ENCODE peak calls at places on chromosomes 3 and 15, in nine cellular contexts. E is transverse colon, F is spleen, B is GM12891, M is suprapubic skin, W is stomach, X is GM12892, Q is sigmoid colon, R is breast epithelium. A is an unnamed sample.

GRCh38 chr3:59245879-59246501 is 196.2 kb upstream of the CFAP20DC start:
- DNase-seq in E (no peak), F (no peak), B (no peak), M (no peak), W (no peak), X (no peak), Q (no peak), R (no peak), A (no peak)

GRCh38 chr3:186254676-186255665 is 107.1 kb downstream of the DGKG start:
- DNase-seq in E (peak), F (peak), B (peak), M (no peak), W (no peak), X (peak), Q (no peak), R (no peak), A (no peak)

GRCh38 chr3:11323827-11324226 is 51.6 kb downstream of the ATG7 start:
- DNase-seq in E (no peak), F (no peak), B (no peak), M (no peak), W (no peak), X (no peak), Q (no peak), R (no peak), A (no peak)

GRCh38 chr15:84979651-84980050 is 2.0 kb upstream of the PDE8A start:
- DNase-seq in E (peak), F (peak), B (no peak), M (no peak), W (no peak), X (no peak), Q (no peak), R (no peak), A (peak)

GRCh38 chr3:139629033-139629432 is 48.7 kb downstream of the NMNAT3 start:
- DNase-seq in E (peak), F (no peak), B (peak), M (no peak), W (no peak), X (peak), Q (no peak), R (no peak), A (no peak)

GRCh38 chr3:72384602-72385001 is 463.6 kb downstream of the SHQ1 start:
- DNase-seq in E (no peak), F (no peak), B (no peak), M (no peak), W (no peak), X (no peak), Q (no peak), R (no peak), A (no peak)

GRCh38 chr15:69292826-69293420 is 5.8 kb upstream of the PAQR5 start:
- DNase-seq in E (no peak), F (no peak), B (no peak), M (no peak), W (no peak), X (no peak), Q (no peak), R (no peak), A (no peak)

GRCh38 chr3:187698499-187699399 is 3.6 kb downstream of the RTP2 start:
- DNase-seq in E (no peak), F (no peak), B (no peak), M (no peak), W (no peak), X (no peak), Q (no peak), R (no peak), A (no peak)

GRCh38 chr15:43879386-43880355 is 52.9 kb downstream of the WDR76 start:
- DNase-seq in E (no peak), F (no peak), B (no peak), M (peak), W (no peak), X (no peak), Q (no peak), R (no peak), A (no peak)

GRCh38 chr15:74855857-74856256 is 12.9 kb upstream of the ULK3 start:
- DNase-seq in E (no peak), F (no peak), B (no peak), M (no peak), W (no peak), X (no peak), Q (no peak), R (no peak), A (no peak)

GRCh38 chr15:90674476-90674875 is 42.7 kb upstream of the BLM start:
- DNase-seq in E (no peak), F (no peak), B (no peak), M (no peak), W (no peak), X (no peak), Q (no peak), R (no peak), A (no peak)

GRCh38 chr3:63328386-63328785 is 50.3 kb downstream of the SYNPR start:
- DNase-seq in E (no peak), F (no peak), B (no peak), M (no peak), W (no peak), X (no peak), Q (no peak), R (no peak), A (no peak)

GRCh38 chr3:177069514-177070329 is 127.6 kb downstream of the TBL1XR1 start:
- DNase-seq in E (no peak), F (no peak), B (no peak), M (no peak), W (no peak), X (no peak), Q (no peak), R (no peak), A (no peak)

GRCh38 chr3:185469542-185469941 is 29.3 kb downstream of the TMEM41A start:
- DNase-seq in E (no peak), F (no peak), B (no peak), M (no peak), W (no peak), X (no peak), Q (no peak), R (no peak), A (no peak)

GRCh38 chr3:190014940-190015339 is 105.8 kb downstream of the P3H2 start:
- DNase-seq in E (no peak), F (no peak), B (no peak), M (no peak), W (no peak), X (no peak), Q (no peak), R (no peak), A (no peak)

GRCh38 chr15:92121047-92121446 is 267.5 kb downstream of the SLCO3A1 start:
- DNase-seq in E (no peak), F (no peak), B (no peak), M (no peak), W (no peak), X (no peak), Q (no peak), R (no peak), A (no peak)

GRCh38 chr3:180447156-180447555 is 154.8 kb upstream of the TTC14 start:
- DNase-seq in E (no peak), F (no peak), B (no peak), M (no peak), W (no peak), X (no peak), Q (no peak), R (no peak), A (no peak)

GRCh38 chr3:20080956-20081554 is 40.8 kb downstream of the KAT2B start:
- DNase-seq in E (peak), F (peak), B (no peak), M (peak), W (peak), X (no peak), Q (peak), R (peak), A (peak)

GRCh38 chr3:60579734-60580133 is 671.5 kb downstream of the FHIT start:
- DNase-seq in E (no peak), F (no peak), B (no peak), M (no peak), W (no peak), X (no peak), Q (no peak), R (no peak), A (no peak)

GRCh38 chr3:138348107-138348949 is at the start of gene MRAS:
- DNase-seq in E (peak), F (peak), B (peak), M (peak), W (peak), X (no peak), Q (peak), R (peak), A (peak)

GRCh38 chr15:59892995-59893394 is 111.1 kb upstream of the FOXB1 start:
- DNase-seq in E (no peak), F (no peak), B (no peak), M (no peak), W (no peak), X (no peak), Q (no peak), R (no peak), A (no peak)

GRCh38 chr15:96356494-96357455 is 26.3 kb downstream of the NR2F2 start:
- DNase-seq in E (peak), F (peak), B (peak), M (no peak), W (peak), X (peak), Q (peak), R (no peak), A (peak)

GRCh38 chr15:79371581-79371980 is 60.6 kb upstream of the MINAR1 start:
- DNase-seq in E (no peak), F (no peak), B (no peak), M (no peak), W (no peak), X (no peak), Q (no peak), R (no peak), A (no peak)

GRCh38 chr3:63709576-63709975 is 57.1 kb downstream of the SNTN start:
- DNase-seq in E (no peak), F (no peak), B (no peak), M (no peak), W (no peak), X (no peak), Q (no peak), R (no peak), A (no peak)

GRCh38 chr15:88658972-88659931 is 20.4 kb downstream of the ISG20 start:
- DNase-seq in E (no peak), F (peak), B (no peak), M (peak), W (peak), X (no peak), Q (peak), R (peak), A (no peak)

GRCh38 chr3:100706365-100706764 is 2.9 kb upstream of the TFG start:
- DNase-seq in E (no peak), F (no peak), B (no peak), M (no peak), W (no peak), X (no peak), Q (no peak), R (no peak), A (no peak)

GRCh38 chr3:100709840-100710235 is 544 bp downstream of the TFG start:
- DNase-seq in E (peak), F (peak), B (no peak), M (no peak), W (no peak), X (peak), Q (peak), R (no peak), A (peak)

GRCh38 chr3:100710355-100711198 is 1.3 kb downstream of the TFG start:
- DNase-seq in E (peak), F (no peak), B (peak), M (no peak), W (peak), X (peak), Q (no peak), R (no peak), A (no peak)

GRCh38 chr3:100708644-100708988 is 678 bp upstream of the TFG start:
- DNase-seq in E (no peak), F (no peak), B (no peak), M (no peak), W (no peak), X (no peak), Q (no peak), R (no peak), A (no peak)

GRCh38 chr3:100708989-100709839 is at the start of gene TFG:
- DNase-seq in E (peak), F (peak), B (peak), M (peak), W (peak), X (peak), Q (peak), R (peak), A (peak)
- TF ChIP-seq POLR2A in E (peak), F (peak), B (peak), M (peak), W (no peak), X (peak), Q (peak), R (peak), A (peak)

DNA sequence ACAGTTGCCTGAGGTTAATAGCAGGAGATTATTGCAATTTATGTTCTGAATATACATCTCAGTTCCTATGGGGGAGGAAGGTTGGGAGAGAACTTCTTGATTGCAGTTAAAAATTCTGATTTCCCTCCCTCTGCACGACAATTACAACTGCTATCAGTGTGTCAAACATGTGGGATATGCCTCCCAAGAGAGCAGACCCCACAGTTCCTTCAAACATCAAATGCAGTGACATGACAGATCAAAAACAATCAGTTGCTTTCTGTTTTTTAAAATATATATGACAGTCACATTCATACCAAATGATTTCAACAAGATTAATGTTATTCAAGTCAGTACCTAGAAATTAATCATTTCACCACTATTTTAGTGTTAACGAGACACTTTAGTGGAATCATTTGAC is 639.0 kb downstream of the EDEM1 start:
- DNase-seq in E (no peak), F (no peak), B (no peak), M (no peak), W (no peak), X (no peak), Q (no peak), R (no peak), A (no peak)
- TF ChIP-seq POLR2AphosphoS5 in E (no peak), F (no peak), B (no peak), M (no peak), W (no peak), X (no peak), Q (no peak), R (no peak), A (no peak)

GRCh38 chr3:141368062-141368924 is at the start of gene ZBTB38:
- DNase-seq in E (peak), F (peak), B (no peak), M (peak), W (peak), X (peak), Q (peak), R (peak), A (peak)
- TF ChIP-seq POLR2A in E (peak), F (no peak), B (no peak), M (no peak), W (no peak), X (peak), Q (peak), R (no peak), A (peak)

GRCh38 chr15:48645558-48646330 is at the start of gene FBN1:
- DNase-seq in E (peak), F (peak), B (peak), M (peak), W (peak), X (peak), Q (peak), R (peak), A (no peak)
- TF ChIP-seq POLR2AphosphoS5 in E (peak), F (peak), B (peak), M (peak), W (peak), X (no peak), Q (peak), R (peak), A (no peak)